ENCODE peak calls at places on chromosomes 5 and 9, in eight cellular contexts. One of them, this sample, is unnamed.

GRCh38 chr5:124677376-124677998 is 69.0 kb downstream of the ZNF608 start:
- DNase-seq in NCI-H187 treated with DMSO at 0.1 percent for 48 hours: no peak
- DNase-seq in MCF 10A: no peak
- DNase-seq in GM12865: no peak
- DNase-seq in hepatocyte: no peak
- DNase-seq in left ventricle myocardium superior: peak
- DNase-seq in NCI-H774: no peak
- DNase-seq in effector memory CD4-positive, alpha-beta T cell: no peak
- DNase-seq in this sample: no peak

GRCh38 chr9:75265525-75265972 is 177.2 kb downstream of the OSTF1 start:
- DNase-seq in NCI-H187 treated with DMSO at 0.1 percent for 48 hours: no peak
- DNase-seq in MCF 10A: peak
- DNase-seq in GM12865: peak
- DNase-seq in hepatocyte: peak
- DNase-seq in left ventricle myocardium superior: no peak
- DNase-seq in NCI-H774: peak
- DNase-seq in effector memory CD4-positive, alpha-beta T cell: no peak
- DNase-seq in this sample: no peak

GRCh38 chr5:14580037-14581034 is 1.3 kb upstream of the OTULINL start:
- DNase-seq in NCI-H187 treated with DMSO at 0.1 percent for 48 hours: no peak
- DNase-seq in MCF 10A: peak
- DNase-seq in GM12865: no peak
- DNase-seq in hepatocyte: peak
- DNase-seq in left ventricle myocardium superior: no peak
- DNase-seq in NCI-H774: peak
- DNase-seq in effector memory CD4-positive, alpha-beta T cell: no peak
- DNase-seq in this sample: no peak

GRCh38 chr9:114008667-114009410 is 69.3 kb downstream of the AMBP start:
- DNase-seq in NCI-H187 treated with DMSO at 0.1 percent for 48 hours: no peak
- DNase-seq in MCF 10A: no peak
- DNase-seq in GM12865: no peak
- DNase-seq in hepatocyte: no peak
- DNase-seq in left ventricle myocardium superior: no peak
- DNase-seq in NCI-H774: no peak
- DNase-seq in effector memory CD4-positive, alpha-beta T cell: no peak
- DNase-seq in this sample: no peak

GRCh38 chr5:140633081-140633471 is at the start of gene CD14:
- DNase-seq in NCI-H187 treated with DMSO at 0.1 percent for 48 hours: no peak
- DNase-seq in MCF 10A: peak
- DNase-seq in GM12865: no peak
- DNase-seq in hepatocyte: no peak
- DNase-seq in left ventricle myocardium superior: peak
- DNase-seq in NCI-H774: no peak
- DNase-seq in effector memory CD4-positive, alpha-beta T cell: no peak
- DNase-seq in this sample: peak

GRCh38 chr9:122053056-122053455 is 40.1 kb downstream of the TTLL11 start:
- DNase-seq in NCI-H187 treated with DMSO at 0.1 percent for 48 hours: peak
- DNase-seq in MCF 10A: no peak
- DNase-seq in GM12865: no peak
- DNase-seq in hepatocyte: no peak
- DNase-seq in left ventricle myocardium superior: no peak
- DNase-seq in NCI-H774: no peak
- DNase-seq in effector memory CD4-positive, alpha-beta T cell: no peak
- DNase-seq in this sample: no peak

GRCh38 chr9:76866689-76867088 is 39.2 kb downstream of the PRUNE2 start:
- DNase-seq in NCI-H187 treated with DMSO at 0.1 percent for 48 hours: no peak
- DNase-seq in MCF 10A: peak
- DNase-seq in GM12865: no peak
- DNase-seq in hepatocyte: peak
- DNase-seq in left ventricle myocardium superior: no peak
- DNase-seq in NCI-H774: no peak
- DNase-seq in effector memory CD4-positive, alpha-beta T cell: no peak
- DNase-seq in this sample: no peak

GRCh38 chr9:15135167-15135792 is 171.7 kb downstream of the TTC39B start:
- DNase-seq in NCI-H187 treated with DMSO at 0.1 percent for 48 hours: peak
- DNase-seq in MCF 10A: peak
- DNase-seq in GM12865: peak
- DNase-seq in hepatocyte: peak
- DNase-seq in left ventricle myocardium superior: peak
- DNase-seq in NCI-H774: peak
- DNase-seq in effector memory CD4-positive, alpha-beta T cell: no peak
- DNase-seq in this sample: no peak

GRCh38 chr9:125961037-125961436 is 213.9 kb downstream of the PBX3 start:
- DNase-seq in NCI-H187 treated with DMSO at 0.1 percent for 48 hours: no peak
- DNase-seq in MCF 10A: no peak
- DNase-seq in GM12865: no peak
- DNase-seq in hepatocyte: no peak
- DNase-seq in left ventricle myocardium superior: no peak
- DNase-seq in NCI-H774: no peak
- DNase-seq in effector memory CD4-positive, alpha-beta T cell: no peak
- DNase-seq in this sample: no peak

GRCh38 chr5:1368236-1368635 is 23.3 kb upstream of the CLPTM1L start:
- DNase-seq in NCI-H187 treated with DMSO at 0.1 percent for 48 hours: no peak
- DNase-seq in MCF 10A: no peak
- DNase-seq in GM12865: no peak
- DNase-seq in hepatocyte: no peak
- DNase-seq in left ventricle myocardium superior: no peak
- DNase-seq in NCI-H774: no peak
- DNase-seq in effector memory CD4-positive, alpha-beta T cell: no peak
- DNase-seq in this sample: peak

GRCh38 chr9:124501771-124502320 is 5.4 kb downstream of the NR5A1 start:
- DNase-seq in NCI-H187 treated with DMSO at 0.1 percent for 48 hours: no peak
- DNase-seq in MCF 10A: no peak
- DNase-seq in GM12865: no peak
- DNase-seq in hepatocyte: no peak
- DNase-seq in left ventricle myocardium superior: no peak
- DNase-seq in NCI-H774: no peak
- DNase-seq in effector memory CD4-positive, alpha-beta T cell: no peak
- DNase-seq in this sample: peak

GRCh38 chr5:119435436-119436132 is 16.7 kb upstream of the HSD17B4 start:
- DNase-seq in NCI-H187 treated with DMSO at 0.1 percent for 48 hours: no peak
- DNase-seq in MCF 10A: peak
- DNase-seq in GM12865: peak
- DNase-seq in hepatocyte: peak
- DNase-seq in left ventricle myocardium superior: peak
- DNase-seq in NCI-H774: no peak
- DNase-seq in effector memory CD4-positive, alpha-beta T cell: peak
- DNase-seq in this sample: peak

GRCh38 chr5:14775857-14776256 is 95.7 kb downstream of the ANKH start:
- DNase-seq in NCI-H187 treated with DMSO at 0.1 percent for 48 hours: no peak
- DNase-seq in MCF 10A: peak
- DNase-seq in GM12865: no peak
- DNase-seq in hepatocyte: no peak
- DNase-seq in left ventricle myocardium superior: peak
- DNase-seq in NCI-H774: no peak
- DNase-seq in effector memory CD4-positive, alpha-beta T cell: no peak
- DNase-seq in this sample: no peak

GRCh38 chr9:7097785-7098420 is 340.1 kb downstream of the KDM4C start:
- DNase-seq in NCI-H187 treated with DMSO at 0.1 percent for 48 hours: no peak
- DNase-seq in MCF 10A: peak
- DNase-seq in GM12865: no peak
- DNase-seq in hepatocyte: no peak
- DNase-seq in left ventricle myocardium superior: no peak
- DNase-seq in NCI-H774: no peak
- DNase-seq in effector memory CD4-positive, alpha-beta T cell: no peak
- DNase-seq in this sample: no peak

This sample was measured in Right ventricle myocardium inferior.